ENCODE peak calls at places on chromosomes 12 and 14, in six cellular contexts. G is mesothelial cell of epicardium, I is coronary artery, F is lower lobe of right lung, A is GM12878, C is kidney. S is an unnamed sample.

GRCh38 chr12:128914908-128915563 is 61.8 kb downstream of the GLT1D1 start:
- DNase-seq in G (no peak), I (no peak), F (no peak), A (peak), C (no peak), S (no peak)

GRCh38 chr14:102050625-102051024 is 36.2 kb downstream of the HSP90AA1 start:
- DNase-seq in G (no peak), I (no peak), F (no peak), A (no peak), C (peak), S (no peak)

GRCh38 chr14:106318700-106319099 is 792.3 kb downstream of the TMEM121 start:
- DNase-seq in G (no peak), I (no peak), F (no peak), A (no peak), C (no peak), S (no peak)

GRCh38 chr14:30005114-30005698 is 77.6 kb upstream of the PRKD1 start:
- DNase-seq in G (no peak), I (no peak), F (no peak), A (no peak), C (no peak), S (no peak)

GRCh38 chr14:89621009-89621421 is 204.0 kb upstream of the FOXN3 start:
- DNase-seq in G (no peak), I (no peak), F (no peak), A (no peak), C (no peak), S (no peak)

GRCh38 chr14:80215756-80216581 is 4.7 kb upstream of the DIO2 start:
- DNase-seq in G (no peak), I (no peak), F (no peak), A (no peak), C (peak), S (no peak)

GRCh38 chr12:87074801-87075200 is 818.6 kb upstream of the MGAT4C start:
- DNase-seq in G (no peak), I (no peak), F (no peak), A (no peak), C (no peak), S (no peak)

GRCh38 chr12:131134523-131135310 is 181.0 kb downstream of the ADGRD1 start:
- DNase-seq in G (peak), I (no peak), F (no peak), A (no peak), C (no peak), S (no peak)

GRCh38 chr12:21940972-21941521 is at the start of gene ABCC9:
- DNase-seq in G (peak), I (no peak), F (peak), A (no peak), C (peak), S (peak)

GRCh38 chr12:116864371-116865160 is 16.7 kb downstream of the HRK start:
- DNase-seq in G (no peak), I (no peak), F (no peak), A (no peak), C (no peak), S (no peak)

GRCh38 chr12:116861331-116861730 is 19.9 kb downstream of the HRK start:
- DNase-seq in G (peak), I (no peak), F (no peak), A (peak), C (no peak), S (no peak)

GRCh38 chr12:116862167-116862566 is 19.1 kb downstream of the HRK start:
- DNase-seq in G (no peak), I (no peak), F (no peak), A (no peak), C (no peak), S (no peak)

GRCh38 chr12:116860281-116860680 is 21.0 kb downstream of the HRK start:
- DNase-seq in G (no peak), I (no peak), F (no peak), A (no peak), C (no peak), S (no peak)

GRCh38 chr12:116863275-116863767 is 17.9 kb downstream of the HRK start:
- DNase-seq in G (no peak), I (no peak), F (no peak), A (no peak), C (no peak), S (no peak)
- TF ChIP-seq CTCF in G (no peak), I (no peak), F (peak), A (peak), C (peak), S (peak)

DNA sequence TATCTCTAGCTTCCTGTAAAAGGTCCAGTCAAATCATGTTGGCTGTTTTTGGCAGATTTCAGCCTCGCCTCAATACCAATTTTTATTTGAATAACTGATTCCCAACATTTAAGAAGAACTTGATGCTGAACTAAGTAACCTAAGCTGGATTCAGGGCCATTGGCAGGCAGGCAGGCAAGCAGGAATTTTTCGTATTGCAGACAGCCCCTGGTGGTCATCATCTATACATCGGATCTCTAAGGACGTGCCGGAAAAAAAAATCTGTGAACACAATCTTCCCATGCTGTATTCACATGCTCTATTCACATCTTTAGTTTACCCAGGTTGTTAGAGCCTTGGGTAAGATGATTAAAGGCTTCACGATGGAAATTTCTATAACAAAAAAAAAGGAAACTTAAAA is 7.0 kb downstream of the VCPKMT start:
- DNase-seq in G (no peak), I (no peak), F (no peak), A (no peak), C (no peak), S (peak)
- TF ChIP-seq CTCF in G (peak), I (no peak), F (no peak), A (no peak), C (no peak), S (peak)

GRCh38 chr14:54805521-54806322 is 96.9 kb downstream of the GCH1 start:
- DNase-seq in G (peak), I (peak), F (peak), A (peak), C (peak), S (peak)
- TF ChIP-seq CTCF in G (peak), I (peak), F (peak), A (peak), C (peak), S (peak)

GRCh38 chr14:53336729-53337128 is 183.6 kb upstream of the DDHD1 start:
- DNase-seq in G (no peak), I (no peak), F (no peak), A (no peak), C (no peak), S (no peak)

GRCh38 chr14:53338192-53338591 is 185.1 kb upstream of the DDHD1 start:
- DNase-seq in G (no peak), I (no peak), F (no peak), A (no peak), C (no peak), S (no peak)

GRCh38 chr14:53347046-53347445 is 193.9 kb upstream of the DDHD1 start:
- DNase-seq in G (no peak), I (no peak), F (no peak), A (no peak), C (no peak), S (no peak)

GRCh38 chr14:53341324-53341723 is 188.2 kb upstream of the DDHD1 start:
- DNase-seq in G (no peak), I (no peak), F (no peak), A (no peak), C (no peak), S (no peak)
- TF ChIP-seq CTCF in G (no peak), I (no peak), F (no peak), A (no peak), C (no peak), S (no peak)

DNA sequence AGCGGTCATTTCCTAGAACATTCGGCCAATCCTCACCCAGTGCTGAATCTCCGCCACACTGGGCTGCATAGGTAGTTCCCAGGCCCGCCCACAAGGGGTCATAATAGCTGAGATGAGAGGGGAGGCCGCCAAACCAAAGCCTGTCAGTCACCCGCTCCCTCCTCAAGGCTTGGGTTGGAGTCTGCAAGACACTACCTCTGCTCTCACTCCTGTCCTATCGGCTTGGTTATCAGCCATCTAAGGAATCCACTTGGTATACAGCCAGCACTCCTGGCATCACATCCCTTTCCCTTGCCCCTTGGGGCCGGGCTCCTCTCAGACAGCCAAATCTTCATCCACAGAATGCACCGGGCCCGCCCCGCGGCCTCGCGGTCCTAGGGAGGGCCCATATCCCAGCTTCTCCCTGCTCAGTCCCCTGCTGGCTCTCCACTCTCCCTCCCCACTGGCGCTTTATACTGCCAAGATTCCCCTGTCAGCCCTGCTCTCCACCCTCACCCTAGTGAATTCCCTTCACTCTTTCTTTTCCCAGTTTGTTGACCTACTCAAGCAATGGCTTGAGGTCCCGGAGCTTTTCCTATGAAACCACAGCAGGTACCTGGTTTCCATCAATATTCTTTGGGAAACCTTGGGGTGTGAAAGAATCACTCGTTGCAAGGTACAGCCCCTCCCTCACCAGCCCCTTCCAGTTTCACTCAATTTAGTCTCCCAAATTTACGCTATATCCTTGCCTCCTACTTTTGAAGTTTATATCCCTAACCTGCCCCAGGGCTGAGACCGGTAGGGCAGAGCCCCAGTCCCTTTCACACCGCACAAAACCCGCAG is 1.5 kb downstream of the IFFO1 start:
- DNase-seq in G (peak), I (no peak), F (peak), A (no peak), C (peak), S (peak)
- TF ChIP-seq CTCF in G (peak), I (peak), F (peak), A (peak), C (peak), S (peak)

DNA sequence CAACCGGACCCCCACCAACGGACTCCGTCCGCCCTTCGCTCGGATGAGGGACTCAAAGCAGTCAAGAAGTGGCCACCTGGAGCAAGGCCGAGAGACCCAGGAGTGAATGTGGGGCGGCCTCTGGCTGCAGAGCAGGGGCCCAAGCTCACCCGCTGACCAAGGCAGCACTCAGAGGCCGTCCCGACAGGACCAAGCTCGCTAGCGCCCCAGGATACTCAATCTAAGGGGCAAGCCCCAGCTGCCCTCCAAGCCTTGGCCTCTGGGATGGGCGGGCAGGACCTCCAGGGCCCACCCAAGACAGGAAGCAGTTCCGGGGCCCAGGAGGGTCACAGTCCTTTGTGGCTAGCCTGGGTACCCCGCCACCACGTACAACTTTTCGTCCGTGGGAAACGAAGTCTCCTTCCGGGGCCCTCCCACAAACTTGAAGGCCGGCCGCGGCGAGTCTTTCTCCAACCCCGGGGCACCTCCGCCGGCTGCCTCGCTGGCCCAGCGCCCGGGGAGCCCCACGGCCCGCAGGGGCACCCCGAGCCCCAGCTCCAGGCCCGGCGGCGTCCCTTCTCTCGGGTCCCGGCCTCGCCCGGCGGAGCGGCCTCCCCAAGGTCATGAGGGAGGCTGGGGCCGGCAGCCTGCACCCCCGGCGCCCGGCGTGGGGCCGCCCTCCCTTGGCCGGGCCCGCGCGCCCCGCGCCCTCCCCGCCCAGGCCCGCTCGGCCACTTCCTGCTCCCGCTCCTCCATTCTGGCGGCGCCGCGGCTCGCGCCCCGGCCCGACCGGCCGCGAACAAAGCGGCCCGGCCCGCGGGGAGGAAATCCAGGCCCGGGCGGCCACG is 694 bp downstream of the AKT1 start:
- DNase-seq in G (peak), I (no peak), F (peak), A (no peak), C (no peak), S (no peak)
- TF ChIP-seq CTCF in G (no peak), I (no peak), F (no peak), A (no peak), C (no peak), S (no peak)

GRCh38 chr12:49428652-49429549 is 61.6 kb downstream of the SPATS2 start:
- DNase-seq in G (no peak), I (no peak), F (no peak), A (peak), C (no peak), S (no peak)

DNA sequence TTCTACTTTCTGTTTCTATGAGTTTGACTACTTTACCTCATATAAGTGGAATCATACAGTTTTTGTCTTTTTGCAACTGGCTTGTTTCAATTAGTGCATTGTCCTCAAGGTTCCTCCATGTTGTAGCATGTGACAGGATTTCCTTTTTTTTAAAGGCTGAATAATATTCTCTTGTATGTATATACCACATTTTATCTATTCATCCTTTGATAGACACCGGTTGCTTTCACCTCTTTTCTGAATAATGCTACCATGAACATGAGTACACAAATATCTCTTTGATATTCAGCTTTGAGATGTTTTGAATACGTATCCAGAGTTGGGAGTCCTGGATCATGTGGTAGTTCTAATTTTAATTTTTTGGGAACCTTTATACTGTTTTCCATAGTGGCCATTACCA is 65.4 kb downstream of the SPATS2 start:
- DNase-seq in G (no peak), I (no peak), F (no peak), A (no peak), C (no peak), S (no peak)
- TF ChIP-seq CTCF in G (no peak), I (no peak), F (no peak), A (no peak), C (no peak), S (no peak)

S was measured in neural crest cell.